ENCODE peak calls at places on chromosomes 5 and 9, in five cellular contexts. R, K, L, A and V are unnamed samples.

GRCh38 chr5:180866296-180866695 is 5.2 kb upstream of the ZFP62 start:
- DNase-seq in R (no peak), K (no peak), L (no peak), A (no peak), V (no peak)

GRCh38 chr5:8843766-8844165 is 702.1 kb downstream of the SEMA5A start:
- DNase-seq in K (no peak), L (no peak), R (no peak), A (no peak), V (no peak)

GRCh38 chr9:112132356-112132755 is 42.7 kb downstream of the SUSD1 start:
- DNase-seq in A (no peak), R (no peak), K (no peak), L (no peak), V (no peak)

GRCh38 chr9:114001794-114002261 is 76.3 kb downstream of the AMBP start:
- DNase-seq in A (no peak), K (no peak), R (no peak), L (no peak), V (no peak)

GRCh38 chr9:101578378-101578777 is 16.4 kb downstream of the PPP3R2 start:
- DNase-seq in L (no peak), K (no peak), A (no peak), R (no peak), V (no peak)

GRCh38 chr5:143506881-143507552 is 103.5 kb upstream of the NR3C1 start:
- DNase-seq in L (no peak), K (peak; percentile 90), A (no peak), R (no peak), V (no peak)

GRCh38 chr9:117720555-117720954 is 16.4 kb downstream of the TLR4 start:
- DNase-seq in A (no peak), K (no peak), L (no peak), R (no peak), V (no peak)

GRCh38 chr9:123997665-123998277 is 13.8 kb upstream of the LHX2 start:
- DNase-seq in R (no peak), A (no peak), K (peak; percentile 79), L (no peak), V (peak; percentile 81)

GRCh38 chr9:21434202-21435014 is 5.8 kb upstream of the IFNA1 start:
- DNase-seq in R (no peak), L (peak; percentile 20), A (peak; percentile 48), K (peak; percentile 40), V (no peak)

GRCh38 chr5:39501403-39501802 is 76.6 kb upstream of the DAB2 start:
- DNase-seq in K (no peak), A (no peak), R (no peak), L (no peak), V (no peak)

GRCh38 chr9:36881316-36882116 is 152.6 kb downstream of the PAX5 start:
- DNase-seq in R (no peak), K (no peak), A (no peak), L (no peak), V (no peak)
- H3K27me3 ChIP-seq in R (peaks cover 3% of the 10 kb centered on the region), K (no peaks in the 10 kb centered on the region), A (no peaks in the 10 kb centered on the region), L (no peaks in the 10 kb centered on the region), V (no peaks in the 10 kb centered on the region)

GRCh38 chr9:132539071-132539470 is 43.3 kb upstream of the BARHL1 start:
- DNase-seq in K (no peak), R (no peak), L (no peak), A (no peak), V (no peak)

GRCh38 chr9:132541051-132541450 is 41.4 kb upstream of the BARHL1 start:
- DNase-seq in L (no peak), K (no peak), A (no peak), R (no peak), V (no peak)

GRCh38 chr9:132536124-132536523 is 46.3 kb upstream of the BARHL1 start:
- DNase-seq in A (no peak), L (no peak), R (no peak), K (no peak), V (no peak)

GRCh38 chr9:132537352-132537751 is 45.1 kb upstream of the BARHL1 start:
- DNase-seq in R (no peak), A (no peak), L (no peak), K (no peak), V (no peak)

DNA sequence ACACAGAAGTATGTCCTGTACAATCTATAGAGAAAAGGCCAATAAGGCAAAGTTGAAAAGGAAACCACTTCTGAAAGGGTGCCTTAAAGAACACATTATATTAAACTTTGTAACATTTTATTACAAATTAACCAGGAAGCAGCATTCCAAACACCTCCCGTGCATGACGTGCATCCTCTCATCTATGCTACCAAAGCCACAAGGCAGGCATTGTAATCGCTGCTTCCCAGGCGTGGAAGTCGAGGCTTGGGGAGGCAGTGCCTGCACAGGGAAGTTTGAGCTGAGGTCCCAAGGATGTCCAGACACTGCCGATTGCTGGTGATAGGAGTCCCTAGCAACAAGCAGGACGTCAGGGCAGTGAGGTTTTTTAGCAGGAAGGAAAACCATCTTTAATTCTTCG is 44.3 kb upstream of the BARHL1 start:
- DNase-seq in R (no peak), L (no peak), K (no peak), A (no peak), V (no peak)
- H3K27me3 ChIP-seq in R (no peaks in the 10 kb centered on the region), L (no peaks in the 10 kb centered on the region), K (no peaks in the 10 kb centered on the region), A (no peaks in the 10 kb centered on the region), V (no peaks in the 10 kb centered on the region)

DNA sequence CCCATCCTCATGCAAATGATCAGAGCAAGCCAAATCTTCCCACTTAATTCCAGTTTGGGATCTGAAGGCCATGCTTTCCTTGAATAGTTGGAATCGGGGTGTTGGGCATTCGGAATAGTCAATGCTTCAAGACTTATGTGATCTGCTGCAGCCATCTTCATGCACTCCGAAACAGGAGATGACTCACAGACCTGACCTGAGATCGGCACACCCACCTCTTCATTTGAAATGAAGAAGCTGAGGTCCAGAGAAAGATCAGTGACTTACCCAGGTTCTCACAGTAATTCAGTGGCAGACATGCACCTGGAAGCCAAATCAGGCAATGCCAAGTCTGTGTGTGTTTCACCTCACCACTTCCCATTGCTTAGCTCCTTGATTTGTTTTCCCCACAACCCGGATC is 33.0 kb downstream of the FOXD1 start:
- DNase-seq in A (no peak), L (no peak), K (peak; percentile 21), R (no peak), V (no peak)
- H3K27me3 ChIP-seq in A (peaks cover 54% of the 10 kb centered on the region), L (peaks cover 64% of the 10 kb centered on the region), K (no peaks in the 10 kb centered on the region), R (peaks cover 22% of the 10 kb centered on the region), V (peaks cover 83% of the 10 kb centered on the region)

GRCh38 chr5:164487939-164488338 is 982.5 kb downstream of the MAT2B start:
- DNase-seq in A (no peak), L (no peak), R (no peak), K (no peak), V (no peak)
- H3K27me3 ChIP-seq in A (no peaks in the 10 kb centered on the region), L (no peaks in the 10 kb centered on the region), R (no peaks in the 10 kb centered on the region), K (no peaks in the 10 kb centered on the region), V (no peaks in the 10 kb centered on the region)